ENCODE peak calls at places on chromosomes 7 and 10, in four cellular contexts. D is K562, J is HepG2, P is HCT116. W is an unnamed sample.

GRCh38 chr10:22831586-22831985 is 96.3 kb upstream of the ARMC3 start:
- DNase-seq in P (no peak), J (no peak), D (no peak), W (no peak)

GRCh38 chr10:133295426-133296320 is 13.0 kb downstream of the TUBGCP2 start:
- DNase-seq in J (no peak), P (no peak), D (no peak), W (no peak)

GRCh38 chr7:71712653-71713180 is 580.8 kb downstream of the GALNT17 start:
- DNase-seq in P (no peak), J (no peak), D (no peak), W (no peak)

GRCh38 chr7:34655384-34655783 is 2.6 kb upstream of the NPSR1 start:
- DNase-seq in D (no peak), J (peak; percentile 15), P (no peak), W (no peak)

GRCh38 chr7:113087278-113087998 is 811 bp upstream of the GPR85 start:
- DNase-seq in D (peak; percentile 96), J (peak; percentile 1), P (no peak), W (no peak)

GRCh38 chr10:97608991-97609561 is 19.6 kb downstream of the C10orf62 start:
- DNase-seq in D (no peak), P (no peak), J (no peak), W (no peak)

GRCh38 chr10:119806334-119807130 is 66.1 kb downstream of the MCMBP start:
- DNase-seq in D (no peak), P (no peak), J (no peak), W (no peak)

GRCh38 chr7:6382797-6383196 is 65.0 kb downstream of the DAGLB start:
- DNase-seq in J (no peak), D (no peak), P (no peak), W (no peak)

GRCh38 chr10:17882557-17882956 is 69.2 kb upstream of the SLC39A12 start:
- DNase-seq in J (no peak), D (no peak), P (no peak), W (no peak)

GRCh38 chr7:54811925-54812264 is 52.9 kb upstream of the SEC61G start:
- DNase-seq in P (no peak), D (no peak), J (no peak), W (no peak)

GRCh38 chr10:78442836-78443550 is 409.3 kb downstream of the RPS24 start:
- DNase-seq in D (no peak), P (no peak), J (no peak), W (no peak)

GRCh38 chr7:87581723-87582122 is 19.0 kb downstream of the ABCB1 start:
- DNase-seq in D (no peak), J (no peak), P (no peak), W (no peak)

GRCh38 chr10:47370878-47371277 is 13.2 kb downstream of the ZNF488 start:
- DNase-seq in D (no peak), P (no peak), J (no peak), W (no peak)

GRCh38 chr10:47368431-47369180 is 15.5 kb downstream of the ZNF488 start:
- DNase-seq in D (no peak), J (no peak), P (no peak), W (no peak)

GRCh38 chr10:47369251-47369894 is 14.7 kb downstream of the ZNF488 start:
- DNase-seq in J (no peak), P (no peak), D (no peak), W (no peak)

GRCh38 chr10:47371629-47372485 is 12.2 kb downstream of the ZNF488 start:
- DNase-seq in D (no peak), P (no peak), J (no peak), W (no peak)

GRCh38 chr10:47370015-47370767 is 13.9 kb downstream of the ZNF488 start:
- DNase-seq in D (no peak), P (no peak), J (no peak), W (no peak)
- TF ChIP-seq TCF7L2 in D (no peak), P (no peak), J (no peak), W (no peak)

DNA sequence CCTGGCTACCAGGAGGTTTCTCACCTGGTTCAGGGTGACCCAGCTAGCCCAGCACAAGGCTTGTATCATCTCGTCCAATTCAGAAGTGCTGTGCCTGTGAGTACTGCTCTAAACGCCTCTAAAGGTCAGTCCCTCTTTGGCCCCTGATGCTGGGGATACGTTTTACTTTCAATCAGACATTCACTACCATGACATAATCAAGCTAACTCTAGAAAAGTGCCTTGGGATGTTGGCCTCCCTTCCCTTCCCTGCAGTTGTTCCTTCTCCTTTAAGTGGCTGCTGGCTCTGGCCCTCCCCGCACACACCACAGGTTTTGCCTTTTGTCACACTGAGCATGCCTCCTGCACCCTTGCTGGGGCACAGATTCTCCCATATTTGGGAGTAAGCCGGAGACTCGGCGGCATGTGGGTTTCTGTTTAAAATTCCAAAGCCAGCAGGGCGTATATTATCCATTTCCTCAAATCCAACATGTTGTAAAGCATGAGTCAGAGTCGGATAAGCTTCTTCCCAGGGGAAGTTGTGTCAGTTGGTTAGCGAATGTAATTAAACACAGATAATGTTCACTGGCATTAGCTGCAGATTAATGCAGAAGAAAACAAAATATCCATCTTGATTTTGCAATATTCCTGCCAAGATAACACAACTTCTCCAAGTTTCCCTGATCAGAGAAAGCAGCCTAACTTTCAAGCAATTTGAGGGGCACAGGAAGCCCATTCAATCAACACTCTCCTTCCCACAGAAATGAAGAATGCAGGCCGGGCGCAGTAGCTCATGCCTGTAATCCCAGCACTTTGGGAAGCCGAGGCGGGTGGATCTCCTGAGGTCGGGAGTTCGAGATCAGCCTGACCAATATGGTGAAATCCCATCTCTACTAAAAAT is 31.8 kb upstream of the VCL start:
- DNase-seq in J (peak; percentile 63), D (peak; percentile 41), P (peak; percentile 99), W (peak; percentile 97)
- TF ChIP-seq SIN3A in J (no peak), D (no peak), P (peak; percentile 78), W (no peak)

GRCh38 chr10:71836594-71836970 is 14.5 kb downstream of the PSAP start:
- DNase-seq in J (no peak), D (no peak), P (no peak), W (no peak)
- H3K4me1 ChIP-seq in J (peaks cover 36% of the 10 kb centered on the region), D (peaks cover 26% of the 10 kb centered on the region), P (peaks cover 18% of the 10 kb centered on the region), W (peaks cover 88% of the 10 kb centered on the region)

GRCh38 chr10:86257683-86258082 is 108.9 kb downstream of the GRID1 start:
- DNase-seq in J (no peak), D (no peak), P (no peak), W (no peak)

GRCh38 chr10:86258940-86259339 is 107.7 kb downstream of the GRID1 start:
- DNase-seq in P (no peak), D (no peak), J (no peak), W (no peak)

GRCh38 chr10:86256690-86257315 is 109.8 kb downstream of the GRID1 start:
- DNase-seq in J (no peak), D (no peak), P (no peak), W (no peak)

GRCh38 chr10:86259901-86260562 is 106.6 kb downstream of the GRID1 start:
- DNase-seq in D (no peak), P (no peak), J (no peak), W (no peak)

DNA sequence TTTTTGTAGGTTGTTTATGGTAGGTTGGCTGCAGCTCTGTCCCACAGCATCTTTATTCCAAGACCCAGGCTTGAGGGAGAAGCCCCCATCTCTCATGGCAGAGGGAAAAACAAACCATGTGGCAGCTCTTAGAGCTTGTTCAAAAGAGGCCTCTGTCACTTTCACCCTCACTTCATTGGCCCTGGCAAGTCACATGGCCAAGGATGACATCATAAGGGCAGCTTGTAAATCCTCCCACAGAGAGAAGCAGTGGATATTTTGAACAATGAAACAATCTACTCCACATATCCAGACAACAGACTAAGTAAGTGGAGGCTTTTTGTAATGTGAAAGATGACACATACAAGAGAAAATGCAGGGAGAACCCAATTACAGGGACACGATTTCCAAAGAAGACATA is 108.1 kb downstream of the GRID1 start:
- DNase-seq in J (no peak), P (no peak), D (no peak), W (no peak)
- TF ChIP-seq TCF7L2 in J (no peak), P (no peak), D (no peak), W (no peak)